ENCODE peak calls at places on chromosomes 5 and 9, in seven cellular contexts. One of them, this sample, is unnamed.

GRCh38 chr5:149094996-149095395 is 32.1 kb upstream of the SH3TC2 start:
- DNase-seq in activated CD4-positive, CD25-positive, alpha-beta regulatory T cell treated with anti-CD3 and anti-CD28 coated beads, Interleukin-2, amount 50 U/mL, for 16 hours: no peak
- DNase-seq in T-helper 2 cell: no peak
- DNase-seq in tibial artery: no peak
- DNase-seq in AG09319: no peak
- DNase-seq in GM03348: no peak
- DNase-seq in right atrium auricular region: no peak
- DNase-seq in this sample: no peak

GRCh38 chr5:95712347-95712958 is 18.7 kb upstream of the RHOBTB3 start:
- DNase-seq in activated CD4-positive, CD25-positive, alpha-beta regulatory T cell treated with anti-CD3 and anti-CD28 coated beads, Interleukin-2, amount 50 U/mL, for 16 hours: no peak
- DNase-seq in T-helper 2 cell: no peak
- DNase-seq in tibial artery: no peak
- DNase-seq in AG09319: no peak
- DNase-seq in GM03348: peak
- DNase-seq in right atrium auricular region: no peak
- DNase-seq in this sample: no peak

GRCh38 chr5:76831108-76831447 is 12.2 kb downstream of the F2RL1 start:
- DNase-seq in activated CD4-positive, CD25-positive, alpha-beta regulatory T cell treated with anti-CD3 and anti-CD28 coated beads, Interleukin-2, amount 50 U/mL, for 16 hours: no peak
- DNase-seq in T-helper 2 cell: no peak
- DNase-seq in tibial artery: no peak
- DNase-seq in AG09319: no peak
- DNase-seq in GM03348: peak
- DNase-seq in right atrium auricular region: no peak
- DNase-seq in this sample: no peak

GRCh38 chr9:104991144-104991953 is 63.4 kb upstream of the ABCA1 start:
- DNase-seq in activated CD4-positive, CD25-positive, alpha-beta regulatory T cell treated with anti-CD3 and anti-CD28 coated beads, Interleukin-2, amount 50 U/mL, for 16 hours: peak
- DNase-seq in T-helper 2 cell: peak
- DNase-seq in tibial artery: peak
- DNase-seq in AG09319: peak
- DNase-seq in GM03348: peak
- DNase-seq in right atrium auricular region: peak
- DNase-seq in this sample: peak

GRCh38 chr9:120528834-120529233 is 51.1 kb downstream of the CDK5RAP2 start:
- DNase-seq in activated CD4-positive, CD25-positive, alpha-beta regulatory T cell treated with anti-CD3 and anti-CD28 coated beads, Interleukin-2, amount 50 U/mL, for 16 hours: no peak
- DNase-seq in T-helper 2 cell: no peak
- DNase-seq in tibial artery: no peak
- DNase-seq in AG09319: no peak
- DNase-seq in GM03348: no peak
- DNase-seq in right atrium auricular region: no peak
- DNase-seq in this sample: no peak

GRCh38 chr9:104903609-104904008 is 24.3 kb downstream of the ABCA1 start:
- DNase-seq in activated CD4-positive, CD25-positive, alpha-beta regulatory T cell treated with anti-CD3 and anti-CD28 coated beads, Interleukin-2, amount 50 U/mL, for 16 hours: no peak
- DNase-seq in T-helper 2 cell: no peak
- DNase-seq in tibial artery: no peak
- DNase-seq in AG09319: no peak
- DNase-seq in GM03348: no peak
- DNase-seq in right atrium auricular region: no peak
- DNase-seq in this sample: no peak

GRCh38 chr5:61311836-61312808 is 19.9 kb upstream of the ZSWIM6 start:
- DNase-seq in activated CD4-positive, CD25-positive, alpha-beta regulatory T cell treated with anti-CD3 and anti-CD28 coated beads, Interleukin-2, amount 50 U/mL, for 16 hours: no peak
- DNase-seq in T-helper 2 cell: no peak
- DNase-seq in tibial artery: no peak
- DNase-seq in AG09319: no peak
- DNase-seq in GM03348: no peak
- DNase-seq in right atrium auricular region: no peak
- DNase-seq in this sample: no peak

GRCh38 chr9:114030364-114030763 is 47.7 kb downstream of the AMBP start:
- DNase-seq in activated CD4-positive, CD25-positive, alpha-beta regulatory T cell treated with anti-CD3 and anti-CD28 coated beads, Interleukin-2, amount 50 U/mL, for 16 hours: no peak
- DNase-seq in T-helper 2 cell: no peak
- DNase-seq in tibial artery: peak
- DNase-seq in AG09319: no peak
- DNase-seq in GM03348: no peak
- DNase-seq in right atrium auricular region: peak
- DNase-seq in this sample: no peak

GRCh38 chr9:112819635-112820496 is 69.3 kb downstream of the SNX30 start:
- DNase-seq in activated CD4-positive, CD25-positive, alpha-beta regulatory T cell treated with anti-CD3 and anti-CD28 coated beads, Interleukin-2, amount 50 U/mL, for 16 hours: no peak
- DNase-seq in T-helper 2 cell: no peak
- DNase-seq in tibial artery: peak
- DNase-seq in AG09319: peak
- DNase-seq in GM03348: peak
- DNase-seq in right atrium auricular region: peak
- DNase-seq in this sample: peak

GRCh38 chr9:128245293-128246151 is 30.3 kb downstream of the GOLGA2 start:
- DNase-seq in activated CD4-positive, CD25-positive, alpha-beta regulatory T cell treated with anti-CD3 and anti-CD28 coated beads, Interleukin-2, amount 50 U/mL, for 16 hours: no peak
- DNase-seq in T-helper 2 cell: no peak
- DNase-seq in tibial artery: no peak
- DNase-seq in AG09319: no peak
- DNase-seq in GM03348: peak
- DNase-seq in right atrium auricular region: no peak
- DNase-seq in this sample: no peak

GRCh38 chr5:122332589-122333555 is 20.8 kb downstream of the SNCAIP start:
- DNase-seq in activated CD4-positive, CD25-positive, alpha-beta regulatory T cell treated with anti-CD3 and anti-CD28 coated beads, Interleukin-2, amount 50 U/mL, for 16 hours: no peak
- DNase-seq in T-helper 2 cell: no peak
- DNase-seq in tibial artery: no peak
- DNase-seq in AG09319: no peak
- DNase-seq in GM03348: no peak
- DNase-seq in right atrium auricular region: no peak
- DNase-seq in this sample: no peak

GRCh38 chr5:102077920-102078319 is 218.2 kb downstream of the SLCO4C1 start:
- DNase-seq in activated CD4-positive, CD25-positive, alpha-beta regulatory T cell treated with anti-CD3 and anti-CD28 coated beads, Interleukin-2, amount 50 U/mL, for 16 hours: no peak
- DNase-seq in T-helper 2 cell: no peak
- DNase-seq in tibial artery: no peak
- DNase-seq in AG09319: no peak
- DNase-seq in GM03348: no peak
- DNase-seq in right atrium auricular region: no peak
- DNase-seq in this sample: no peak

GRCh38 chr9:101148344-101148743 is 119.8 kb downstream of the PLPPR1 start:
- DNase-seq in activated CD4-positive, CD25-positive, alpha-beta regulatory T cell treated with anti-CD3 and anti-CD28 coated beads, Interleukin-2, amount 50 U/mL, for 16 hours: no peak
- DNase-seq in T-helper 2 cell: no peak
- DNase-seq in tibial artery: no peak
- DNase-seq in AG09319: no peak
- DNase-seq in GM03348: no peak
- DNase-seq in right atrium auricular region: no peak
- DNase-seq in this sample: no peak